ENCODE peak calls at places on chromosomes 13 and 19, in four cellular contexts. One of them, this sample, is unnamed.

GRCh38 chr13:110518571-110518970 is 43.0 kb downstream of the RAB20 start:
- DNase-seq in bronchial epithelial cell: no peak
- DNase-seq in stomach: peak
- DNase-seq in GM12864: no peak
- DNase-seq in this sample: no peak

GRCh38 chr19:408441-409005 is 424 bp downstream of the C2CD4C start:
- DNase-seq in bronchial epithelial cell: no peak
- DNase-seq in stomach: no peak
- DNase-seq in GM12864: no peak
- DNase-seq in this sample: no peak

GRCh38 chr13:28548468-28548867 is 53.5 kb upstream of the FLT1 start:
- DNase-seq in bronchial epithelial cell: no peak
- DNase-seq in stomach: no peak
- DNase-seq in GM12864: no peak
- DNase-seq in this sample: no peak

GRCh38 chr19:36775768-36776167 is 3.2 kb upstream of the ZNF850 start:
- DNase-seq in bronchial epithelial cell: no peak
- DNase-seq in stomach: no peak
- DNase-seq in GM12864: no peak
- DNase-seq in this sample: no peak

GRCh38 chr13:42486711-42487198 is 87.2 kb upstream of the TNFSF11 start:
- DNase-seq in bronchial epithelial cell: peak
- DNase-seq in stomach: no peak
- DNase-seq in GM12864: no peak
- DNase-seq in this sample: no peak

GRCh38 chr19:19110410-19111137 is 27.7 kb downstream of the TMEM161A start:
- DNase-seq in bronchial epithelial cell: no peak
- DNase-seq in stomach: no peak
- DNase-seq in GM12864: no peak
- DNase-seq in this sample: no peak

GRCh38 chr19:55692681-55693081 is 17.7 kb downstream of the EPN1 start:
- DNase-seq in bronchial epithelial cell: no peak
- DNase-seq in stomach: no peak
- DNase-seq in GM12864: no peak
- DNase-seq in this sample: no peak

GRCh38 chr19:33728141-33728540 is 68.5 kb upstream of the KCTD15 start:
- DNase-seq in bronchial epithelial cell: no peak
- DNase-seq in stomach: no peak
- DNase-seq in GM12864: no peak
- DNase-seq in this sample: no peak

GRCh38 chr13:31476266-31476665 is 263.1 kb upstream of the RXFP2 start:
- DNase-seq in bronchial epithelial cell: no peak
- DNase-seq in stomach: no peak
- DNase-seq in GM12864: no peak
- DNase-seq in this sample: no peak

GRCh38 chr13:86591862-86592261 is 792.6 kb upstream of the SLITRK6 start:
- DNase-seq in bronchial epithelial cell: peak
- DNase-seq in stomach: no peak
- DNase-seq in GM12864: no peak
- DNase-seq in this sample: no peak

GRCh38 chr19:50315773-50316448 is 13.3 kb downstream of the KCNC3 start:
- DNase-seq in bronchial epithelial cell: no peak
- DNase-seq in stomach: no peak
- DNase-seq in GM12864: no peak
- DNase-seq in this sample: no peak

GRCh38 chr19:29268721-29269483 is 56.0 kb upstream of the UQCRFS1 start:
- DNase-seq in bronchial epithelial cell: no peak
- DNase-seq in stomach: no peak
- DNase-seq in GM12864: no peak
- DNase-seq in this sample: no peak

GRCh38 chr19:1935484-1936208 is 5.3 kb upstream of the CSNK1G2 start:
- DNase-seq in bronchial epithelial cell: peak
- DNase-seq in stomach: no peak
- DNase-seq in GM12864: no peak
- DNase-seq in this sample: no peak

GRCh38 chr19:32824906-32825608 is 44.5 kb downstream of the SLC7A9 start:
- DNase-seq in bronchial epithelial cell: no peak
- DNase-seq in stomach: no peak
- DNase-seq in GM12864: no peak
- DNase-seq in this sample: no peak

GRCh38 chr19:18176367-18177310 is 3.0 kb downstream of the IFI30 start:
- DNase-seq in bronchial epithelial cell: no peak
- DNase-seq in stomach: no peak
- DNase-seq in GM12864: no peak
- DNase-seq in this sample: no peak

GRCh38 chr13:30376426-30377311 is 45.6 kb upstream of the UBE2L5 start:
- DNase-seq in bronchial epithelial cell: peak
- DNase-seq in stomach: peak
- DNase-seq in GM12864: peak
- DNase-seq in this sample: no peak

GRCh38 chr13:69959041-69959440 is 148.6 kb upstream of the ATXN8OS start:
- DNase-seq in bronchial epithelial cell: no peak
- DNase-seq in stomach: no peak
- DNase-seq in GM12864: no peak
- DNase-seq in this sample: no peak

GRCh38 chr13:20160346-20161274 is at the start of gene GJA3:
- DNase-seq in bronchial epithelial cell: peak
- DNase-seq in stomach: no peak
- DNase-seq in GM12864: no peak
- DNase-seq in this sample: no peak

GRCh38 chr13:34308725-34309124 is 490.8 kb downstream of the RFC3 start:
- DNase-seq in bronchial epithelial cell: peak
- DNase-seq in stomach: no peak
- DNase-seq in GM12864: no peak
- DNase-seq in this sample: no peak

GRCh38 chr19:11530432-11530831 is 1.5 kb upstream of the ECSIT start:
- DNase-seq in bronchial epithelial cell: peak
- DNase-seq in stomach: peak
- DNase-seq in GM12864: peak
- DNase-seq in this sample: no peak

GRCh38 chr19:18160792-18161690 is 8.1 kb downstream of the PIK3R2 start:
- DNase-seq in bronchial epithelial cell: no peak
- DNase-seq in stomach: peak
- DNase-seq in GM12864: no peak
- DNase-seq in this sample: peak

GRCh38 chr19:33194527-33194883 is 375 bp downstream of the LRP3 start:
- DNase-seq in bronchial epithelial cell: no peak
- DNase-seq in stomach: no peak
- DNase-seq in GM12864: no peak
- DNase-seq in this sample: no peak

GRCh38 chr13:47798906-47799305 is 202.2 kb downstream of the SUCLA2 start:
- DNase-seq in bronchial epithelial cell: peak
- DNase-seq in stomach: no peak
- DNase-seq in GM12864: no peak
- DNase-seq in this sample: no peak
- TF ChIP-seq CTCF in bronchial epithelial cell: peak
- TF ChIP-seq CTCF in stomach: no peak
- TF ChIP-seq CTCF in GM12864: peak
- TF ChIP-seq CTCF in this sample: no peak

GRCh38 chr19:5665781-5666513 is 14.4 kb downstream of the MICOS13 start:
- DNase-seq in bronchial epithelial cell: peak
- DNase-seq in stomach: no peak
- DNase-seq in GM12864: no peak
- DNase-seq in this sample: no peak
- TF ChIP-seq CTCF in bronchial epithelial cell: peak
- TF ChIP-seq CTCF in stomach: no peak
- TF ChIP-seq CTCF in GM12864: no peak
- TF ChIP-seq CTCF in this sample: no peak

DNA sequence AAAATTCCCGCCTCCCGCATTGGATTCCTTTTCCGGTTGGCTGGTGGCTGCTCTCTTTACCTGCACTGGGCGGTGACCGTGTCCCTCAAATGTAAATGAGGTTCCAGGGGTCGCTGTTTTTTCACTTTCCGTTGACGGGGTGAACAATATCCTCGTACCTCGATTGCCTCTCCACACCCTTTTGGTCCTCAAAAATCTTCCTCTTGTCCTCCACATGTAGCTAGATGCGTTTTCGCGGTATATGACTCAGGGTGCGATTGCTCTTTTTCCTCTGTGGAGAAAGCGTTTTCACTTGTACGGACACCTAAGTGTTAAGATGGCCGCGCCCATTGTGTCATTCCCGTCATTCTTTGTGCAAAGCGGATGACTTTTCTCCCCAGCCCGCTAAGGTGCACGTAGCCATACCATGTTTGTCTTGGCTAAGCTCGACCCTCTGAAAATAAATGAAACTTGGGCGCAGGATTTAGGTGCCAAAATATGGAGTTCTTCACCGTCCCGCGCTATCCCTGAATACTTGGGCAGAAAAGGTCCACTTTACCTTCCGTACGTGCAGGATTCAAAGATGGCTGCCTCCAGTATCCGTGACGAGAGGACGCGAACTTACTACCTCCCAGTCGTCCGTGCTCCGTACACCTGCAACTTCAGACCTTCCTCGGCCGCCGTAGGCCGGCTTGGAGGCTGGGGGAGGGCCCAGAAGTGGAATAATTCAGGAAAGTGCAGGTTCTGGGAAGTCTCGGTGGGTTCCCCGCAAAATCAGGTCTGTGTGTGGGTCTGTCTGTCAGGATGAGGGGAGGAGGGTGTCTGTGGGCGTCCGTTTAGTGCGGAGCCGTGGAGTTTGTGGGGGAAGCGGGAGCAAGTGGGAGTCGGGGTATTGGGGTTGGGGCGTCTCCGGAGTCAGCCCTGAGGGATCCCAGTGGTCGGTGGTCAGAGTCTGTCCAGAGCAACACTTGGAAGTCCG is at the start of gene ZNF613:
- DNase-seq in bronchial epithelial cell: peak
- DNase-seq in stomach: peak
- DNase-seq in GM12864: peak
- DNase-seq in this sample: peak
- TF ChIP-seq CTCF in bronchial epithelial cell: peak
- TF ChIP-seq CTCF in stomach: no peak
- TF ChIP-seq CTCF in GM12864: peak
- TF ChIP-seq CTCF in this sample: no peak

DNA sequence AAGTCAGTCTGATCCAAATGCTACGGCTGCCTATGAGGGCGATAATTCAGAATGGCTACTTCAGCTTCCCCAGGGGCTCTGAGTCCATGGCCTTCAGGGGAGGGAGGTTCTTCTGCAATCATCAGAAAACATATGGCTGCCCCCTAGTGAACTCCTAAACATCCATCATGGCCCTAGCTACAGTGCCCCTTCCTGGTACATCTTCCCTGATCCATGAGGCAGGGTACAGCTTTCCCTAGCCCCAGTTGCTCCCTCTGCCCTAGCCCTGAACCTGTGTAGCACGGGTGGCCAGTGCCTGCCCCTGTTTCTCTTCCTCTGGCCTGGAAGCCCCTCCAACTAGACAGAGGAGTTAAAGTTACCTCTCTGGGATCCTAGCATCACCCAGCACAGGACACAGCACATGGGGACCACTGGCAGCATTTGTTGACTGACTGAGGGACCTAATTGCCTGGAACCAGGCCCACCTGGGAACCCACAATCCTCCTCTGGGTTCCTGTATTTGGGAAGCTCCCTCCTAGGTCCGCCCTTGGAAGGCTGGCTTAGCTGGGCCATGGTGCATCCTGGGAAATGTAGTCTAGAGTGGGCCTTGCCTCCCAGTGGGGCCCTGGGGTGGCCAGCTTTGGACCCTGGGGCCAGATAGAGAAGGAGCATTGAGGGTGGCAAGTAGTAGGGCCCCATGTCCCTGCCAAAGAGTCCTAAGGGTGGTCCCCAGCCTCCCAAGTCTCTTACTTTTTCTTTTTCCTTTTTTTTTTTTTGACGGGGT is 17.7 kb upstream of the SEMA6B start:
- DNase-seq in bronchial epithelial cell: no peak
- DNase-seq in stomach: no peak
- DNase-seq in GM12864: no peak
- DNase-seq in this sample: no peak
- TF ChIP-seq CTCF in bronchial epithelial cell: no peak
- TF ChIP-seq CTCF in stomach: no peak
- TF ChIP-seq CTCF in GM12864: no peak
- TF ChIP-seq CTCF in this sample: no peak

GRCh38 chr19:47696635-47697034 is 16.6 kb upstream of the EHD2 start:
- DNase-seq in bronchial epithelial cell: no peak
- DNase-seq in stomach: no peak
- DNase-seq in GM12864: no peak
- DNase-seq in this sample: no peak

GRCh38 chr19:47698631-47699359 is 14.4 kb upstream of the EHD2 start:
- DNase-seq in bronchial epithelial cell: no peak
- DNase-seq in stomach: no peak
- DNase-seq in GM12864: no peak
- DNase-seq in this sample: no peak

GRCh38 chr19:47699360-47699917 is 13.8 kb upstream of the EHD2 start:
- DNase-seq in bronchial epithelial cell: no peak
- DNase-seq in stomach: peak
- DNase-seq in GM12864: no peak
- DNase-seq in this sample: no peak

GRCh38 chr19:47695533-47696262 is 17.5 kb upstream of the EHD2 start:
- DNase-seq in bronchial epithelial cell: no peak
- DNase-seq in stomach: no peak
- DNase-seq in GM12864: no peak
- DNase-seq in this sample: no peak

GRCh38 chr19:47697863-47698609 is 15.2 kb upstream of the EHD2 start:
- DNase-seq in bronchial epithelial cell: peak
- DNase-seq in stomach: peak
- DNase-seq in GM12864: peak
- DNase-seq in this sample: peak
- TF ChIP-seq CTCF in bronchial epithelial cell: peak
- TF ChIP-seq CTCF in stomach: peak
- TF ChIP-seq CTCF in GM12864: peak
- TF ChIP-seq CTCF in this sample: peak

GRCh38 chr19:43457809-43458208 is 7.6 kb downstream of the LYPD3 start:
- DNase-seq in bronchial epithelial cell: no peak
- DNase-seq in stomach: no peak
- DNase-seq in GM12864: no peak
- DNase-seq in this sample: no peak
- TF ChIP-seq CTCF in bronchial epithelial cell: no peak
- TF ChIP-seq CTCF in stomach: no peak
- TF ChIP-seq CTCF in GM12864: no peak
- TF ChIP-seq CTCF in this sample: no peak

GRCh38 chr19:46579286-46579944 is 21.7 kb upstream of the CALM3 start:
- DNase-seq in bronchial epithelial cell: no peak
- DNase-seq in stomach: no peak
- DNase-seq in GM12864: no peak
- DNase-seq in this sample: no peak
- TF ChIP-seq CTCF in bronchial epithelial cell: peak
- TF ChIP-seq CTCF in stomach: no peak
- TF ChIP-seq CTCF in GM12864: peak
- TF ChIP-seq CTCF in this sample: no peak

DNA sequence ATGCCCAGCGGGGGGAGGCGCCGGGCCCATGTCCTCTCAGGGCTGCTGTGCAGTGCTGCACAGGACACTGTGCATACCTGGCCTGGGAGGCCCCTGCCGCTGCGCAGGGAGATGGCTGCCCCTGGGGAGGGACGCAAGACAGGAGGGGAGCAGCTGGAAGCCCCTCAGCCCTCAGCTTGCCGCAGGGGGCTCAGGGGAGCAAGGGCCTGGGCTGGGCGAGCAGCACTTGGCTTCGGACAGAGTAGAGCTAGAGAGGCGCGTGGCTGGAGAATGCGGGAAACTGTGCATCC is 10.9 kb downstream of the CHERP start:
- DNase-seq in bronchial epithelial cell: no peak
- DNase-seq in stomach: no peak
- DNase-seq in GM12864: no peak
- DNase-seq in this sample: no peak
- TF ChIP-seq CTCF in bronchial epithelial cell: no peak
- TF ChIP-seq CTCF in stomach: no peak
- TF ChIP-seq CTCF in GM12864: no peak
- TF ChIP-seq CTCF in this sample: no peak

This sample was measured in omental fat pad.